ENCODE peak calls at places on chromosome 9, in seven cellular contexts. Q is neural progenitor cell, B is DND-41, W is endothelial cell of umbilical vein, H is GM23338, T is astrocyte, D is PC-9. K is an unnamed sample.

GRCh38 chr9:16184964-16185646 is 632.3 kb downstream of the CCDC171 start:
- DNase-seq in D (no peak), W (no peak), T (no peak), Q (no peak), B (peak; percentile 6), H (no peak), K (peak; percentile 10)

GRCh38 chr9:10208691-10209069 is 404.1 kb downstream of the PTPRD start:
- DNase-seq in D (no peak), H (no peak), B (no peak), Q (no peak), W (no peak), T (no peak), K (no peak)

GRCh38 chr9:125854553-125855275 is 107.5 kb downstream of the PBX3 start:
- DNase-seq in W (peak; percentile 31), T (peak; percentile 67), Q (no peak), D (no peak), B (no peak), H (no peak), K (peak; percentile 74)

GRCh38 chr9:69645488-69645887 is 26.7 kb downstream of the APBA1 start:
- DNase-seq in H (peak; percentile 24), D (peak; percentile 73), W (no peak), Q (peak; percentile 13), B (no peak), T (no peak), K (no peak)

GRCh38 chr9:7153134-7153533 is 395.4 kb downstream of the KDM4C start:
- DNase-seq in T (no peak), D (no peak), Q (no peak), H (no peak), W (no peak), B (no peak), K (no peak)

GRCh38 chr9:2907401-2907800 is 63.5 kb upstream of the PUM3 start:
- DNase-seq in T (no peak), Q (no peak), B (no peak), H (no peak), W (no peak), D (no peak), K (no peak)

GRCh38 chr9:134525841-134526797 is 115.5 kb upstream of the COL5A1 start:
- DNase-seq in D (no peak), W (no peak), H (no peak), B (no peak), T (no peak), Q (no peak), K (peak; percentile 88)

GRCh38 chr9:79877943-79878612 is 306.3 kb downstream of the TLE4 start:
- DNase-seq in H (no peak), D (no peak), T (no peak), W (no peak), Q (no peak), B (no peak), K (no peak)

GRCh38 chr9:27125030-27125429 is 16.0 kb downstream of the TEK start:
- DNase-seq in W (peak; percentile 89), B (no peak), T (peak; percentile 99), D (peak; percentile 25), H (no peak), Q (no peak), K (peak; percentile 97)

GRCh38 chr9:92734931-92735906 is 29.4 kb downstream of the BICD2 start:
- DNase-seq in Q (no peak), B (no peak), W (no peak), H (no peak), T (no peak), D (no peak), K (no peak)

GRCh38 chr9:34375901-34376595 is 650 bp downstream of the MYORG start:
- DNase-seq in B (peak; percentile 33), D (peak; percentile 40), W (peak; percentile 42), H (peak; percentile 76), Q (peak; percentile 45), T (peak; percentile 15), K (peak; percentile 22)

GRCh38 chr9:76835571-76836283 is 70.2 kb downstream of the PRUNE2 start:
- DNase-seq in B (no peak), D (no peak), Q (no peak), H (no peak), W (no peak), T (peak; percentile 95), K (peak; percentile 88)

GRCh38 chr9:23342296-23342695 is 483.7 kb downstream of the ELAVL2 start:
- DNase-seq in W (peak; percentile 75), H (no peak), B (no peak), D (no peak), Q (no peak), T (peak; percentile 16), K (peak; percentile 34)

GRCh38 chr9:106883626-106884190 is 20.7 kb downstream of the ZNF462 start:
- DNase-seq in B (no peak), W (no peak), Q (no peak), D (no peak), T (peak; percentile 57), H (no peak), K (peak; percentile 36)

GRCh38 chr9:98362624-98363023 is 107.2 kb upstream of the TBC1D2 start:
- DNase-seq in B (no peak), Q (no peak), D (no peak), T (no peak), H (no peak), W (no peak), K (no peak)

GRCh38 chr9:3804148-3804547 is 278.3 kb upstream of the RFX3 start:
- DNase-seq in D (no peak), W (no peak), T (no peak), H (no peak), B (no peak), Q (no peak), K (peak; percentile 69)

GRCh38 chr9:121700831-121701419 is 49.5 kb downstream of the DAB2IP start:
- DNase-seq in Q (no peak), W (peak; percentile 55), H (no peak), T (no peak), D (no peak), B (peak; percentile 61), K (no peak)

GRCh38 chr9:133750927-133751649 is 12.9 kb upstream of the SARDH start:
- DNase-seq in W (no peak), B (no peak), T (no peak), D (no peak), H (no peak), Q (peak; percentile 1), K (no peak)

GRCh38 chr9:133641861-133642595 is 5.9 kb downstream of the DBH start:
- DNase-seq in B (no peak), D (no peak), W (no peak), H (no peak), Q (no peak), T (no peak), K (no peak)

DNA sequence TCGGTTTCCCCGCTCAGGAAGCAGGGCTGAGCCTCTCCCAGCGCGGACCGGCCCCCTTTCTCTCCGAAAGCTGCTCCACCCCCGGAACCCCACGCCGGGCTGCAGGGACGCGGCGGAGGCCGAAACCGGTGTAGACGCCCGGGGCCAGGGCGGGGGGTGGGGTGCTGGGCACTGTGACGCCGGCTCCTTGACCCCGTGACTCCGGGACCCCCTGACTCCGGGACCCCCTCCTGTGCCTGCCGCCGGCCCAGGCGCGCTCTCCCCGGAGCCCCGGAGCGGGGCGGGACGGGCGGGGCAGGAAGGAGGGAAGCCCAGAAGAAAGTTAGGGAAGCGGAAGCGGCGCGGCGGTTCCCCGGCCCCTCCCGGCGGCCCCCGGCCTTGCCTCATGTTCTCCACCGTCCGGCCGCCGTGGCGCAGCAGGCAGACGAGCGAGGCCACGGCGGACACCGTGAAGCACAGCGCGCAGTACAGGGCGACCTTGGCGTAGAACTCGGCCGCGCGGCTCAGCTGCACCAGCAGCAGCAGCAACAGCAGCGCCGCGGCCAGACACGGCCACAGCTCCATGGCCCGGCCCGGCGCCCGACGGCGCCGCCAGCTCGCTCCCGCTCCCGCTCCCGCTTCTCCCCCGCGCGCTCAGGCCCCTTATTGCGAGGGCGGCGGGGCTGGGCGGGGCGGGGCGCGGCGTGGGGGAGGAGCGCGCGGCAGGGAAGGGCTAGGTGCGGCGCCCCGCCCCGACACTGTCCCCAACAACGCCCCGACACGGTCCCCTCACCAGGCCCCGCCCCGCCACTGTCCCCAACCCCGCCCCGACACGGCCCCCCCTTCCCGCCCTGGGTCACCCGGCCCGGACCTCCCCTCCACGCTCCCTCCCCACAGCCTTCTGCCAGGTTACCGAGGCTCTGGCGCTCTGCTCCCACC is at the start of gene AGPAT2:
- DNase-seq in H (peak; percentile 57), D (peak; percentile 86), Q (peak; percentile 68), B (peak; percentile 66), W (peak; percentile 43), T (peak; percentile 22), K (peak; percentile 73)
- TF ChIP-seq EZH2 in H (no peak), D (no peak), Q (peak; percentile 80), B (no peak), W (no peak), T (no peak), K (no peak)

DNA sequence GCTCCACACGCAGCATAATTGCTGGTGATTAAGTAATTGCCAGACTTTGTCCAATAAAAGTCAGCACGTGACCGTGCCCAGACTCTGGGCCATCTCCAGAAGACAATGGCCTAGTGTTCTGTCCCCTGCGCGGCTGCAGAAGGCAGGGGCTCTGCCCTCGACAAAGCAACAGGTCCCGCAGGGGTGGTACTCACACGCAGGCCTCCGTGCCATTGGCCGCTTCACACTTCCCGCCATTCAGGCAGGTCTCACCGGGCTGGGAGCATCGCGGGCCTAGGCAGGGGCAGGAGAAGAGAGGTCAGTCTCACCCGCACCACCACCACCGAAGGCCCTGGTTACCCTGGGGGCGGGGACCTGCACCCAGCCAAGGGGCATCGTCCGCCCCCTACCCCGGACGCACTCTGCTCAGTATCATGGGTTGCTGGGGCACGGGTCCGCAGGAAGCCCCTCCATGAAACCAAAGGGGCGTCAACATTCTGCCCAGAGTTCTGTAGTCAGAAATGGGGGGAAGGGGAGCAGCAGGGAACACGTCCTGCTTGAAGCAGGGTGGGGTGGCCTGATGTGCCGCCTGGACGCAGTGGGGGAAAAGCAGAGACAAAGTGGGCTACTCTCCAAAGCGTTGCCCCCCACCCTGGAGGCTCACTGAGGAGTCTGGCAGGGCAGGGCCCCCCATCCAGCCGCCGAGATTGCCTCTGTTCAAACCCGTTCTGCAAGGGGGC is 1.9 kb downstream of the NOTCH1 start:
- DNase-seq in Q (no peak), D (no peak), T (no peak), H (no peak), B (no peak), W (peak; percentile 46), K (no peak)
- TF ChIP-seq EZH2 in Q (no peak), D (no peak), T (no peak), H (no peak), B (no peak), W (no peak), K (no peak)

GRCh38 chr9:130658893-130659698 is 5.3 kb upstream of the PRDM12 start:
- DNase-seq in T (no peak), Q (peak; percentile 21), H (peak; percentile 53), B (no peak), W (no peak), D (no peak), K (no peak)
- TF ChIP-seq EZH2 in T (peak; percentile 92), Q (peak; percentile 83), H (peak; percentile 96), B (no peak), W (peak; percentile 72), D (no peak), K (no peak)

DNA sequence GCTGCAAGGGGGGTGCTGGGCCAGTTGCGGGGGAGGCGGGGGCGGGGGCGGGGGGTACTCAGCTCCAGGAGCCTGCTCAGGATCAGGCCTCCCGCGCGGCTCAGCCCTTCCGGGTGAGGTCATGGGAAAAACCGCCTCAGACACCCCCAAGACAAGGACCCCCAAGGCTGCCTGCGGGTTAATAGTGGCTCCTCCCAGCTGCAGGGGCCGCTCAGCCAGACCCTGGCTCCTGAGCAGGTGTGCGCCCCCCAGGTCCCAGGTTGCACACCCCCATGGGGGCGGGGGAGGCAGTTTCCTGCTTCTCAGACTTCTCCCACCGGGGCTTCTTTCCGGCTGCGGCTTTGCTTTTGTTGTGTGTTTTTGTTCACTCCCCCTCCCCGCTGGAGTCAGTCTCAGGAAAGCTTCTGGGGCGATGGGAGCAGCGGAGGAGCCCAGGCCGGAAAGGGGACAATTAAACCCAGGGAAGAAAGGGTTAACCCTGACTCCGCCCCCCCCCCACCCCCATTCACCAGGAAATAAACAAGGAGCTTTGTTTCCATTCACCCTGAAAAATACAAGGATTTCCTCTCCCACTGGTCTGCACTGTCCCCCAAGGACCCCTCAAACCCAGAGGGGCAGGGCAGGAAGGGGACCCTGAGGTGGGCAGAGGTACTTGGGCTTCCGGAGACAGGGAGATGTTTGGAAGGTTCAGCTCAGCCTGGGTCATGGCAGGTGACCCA is 42.3 kb upstream of the NOTCH1 start:
- DNase-seq in H (peak; percentile 99), W (peak; percentile 15), T (no peak), Q (peak; percentile 90), D (no peak), B (peak; percentile 99), K (no peak)
- TF ChIP-seq EZH2 in H (no peak), W (no peak), T (no peak), Q (no peak), D (no peak), B (no peak), K (no peak)

K was measured in GM23248.